ENCODE peak calls at places on chromosomes 3 and 15, in four cellular contexts. N, C, W and Z are unnamed samples. For H3K79me2, the result is how much of the 10 kb centered on the place peaks cover.

GRCh38 chr3:141071681-141072260 is 20.6 kb downstream of the SPSB4 start:
- DNase-seq in N (no peak), W (no peak), C (peak), Z (no peak)

GRCh38 chr15:58528197-58528870 is 96.5 kb downstream of the LIPC start:
- DNase-seq in C (no peak), N (peak), W (peak), Z (no peak)

GRCh38 chr15:64854526-64854925 is 12.8 kb downstream of the PLEKHO2 start:
- DNase-seq in W (no peak), C (no peak), N (no peak), Z (no peak)

GRCh38 chr3:123285066-123285465 is 83.3 kb downstream of the SEC22A start:
- DNase-seq in N (no peak), C (no peak), W (no peak), Z (peak)

GRCh38 chr3:178982138-178982537 is 89.5 kb downstream of the ZMAT3 start:
- DNase-seq in N (peak), W (peak), C (no peak), Z (peak)

GRCh38 chr3:11662392-11662990 is 18.8 kb upstream of the VGLL4 start:
- DNase-seq in C (peak), W (no peak), N (no peak), Z (peak)

GRCh38 chr3:127115691-127116351 is 77.1 kb upstream of the PRR23E start:
- DNase-seq in W (no peak), N (no peak), C (no peak), Z (no peak)

GRCh38 chr15:70262171-70262570 is 164.5 kb upstream of the TLE3 start:
- DNase-seq in C (peak), W (no peak), N (no peak), Z (no peak)

GRCh38 chr3:52403271-52403841 is 41.5 kb downstream of the SEMA3G start:
- DNase-seq in N (no peak), W (no peak), C (peak), Z (no peak)

GRCh38 chr3:170513674-170514073 is 72.2 kb downstream of the SLC7A14 start:
- DNase-seq in W (no peak), N (no peak), C (no peak), Z (no peak)

GRCh38 chr3:152225176-152225575 is 43.6 kb upstream of the MBNL1 start:
- DNase-seq in W (peak), N (peak), C (no peak), Z (no peak)

GRCh38 chr3:172152869-172153268 is 113.5 kb downstream of the FNDC3B start:
- DNase-seq in W (peak), C (no peak), N (no peak), Z (no peak)

GRCh38 chr15:42494998-42495360 is 455 bp upstream of the SNAP23 start:
- DNase-seq in C (peak), W (peak), N (peak), Z (peak)

GRCh38 chr15:69648215-69648614 is 195.6 kb downstream of the RPLP1 start:
- DNase-seq in N (no peak), W (no peak), C (no peak), Z (no peak)

GRCh38 chr3:155744091-155744625 is 713 bp downstream of the PLCH1 start:
- DNase-seq in N (no peak), W (no peak), C (peak), Z (peak)

GRCh38 chr15:43251185-43251862 is 15.4 kb downstream of the TGM5 start:
- DNase-seq in W (no peak), C (no peak), N (no peak), Z (no peak)

GRCh38 chr3:170811928-170812591 is 57.9 kb downstream of the RPL22L1 start:
- DNase-seq in N (peak), C (peak), W (peak), Z (peak)

GRCh38 chr3:126441256-126441880 is 34.3 kb downstream of the ZXDC start:
- DNase-seq in N (no peak), W (no peak), C (no peak), Z (no peak)

GRCh38 chr15:66312144-66312543 is 18.8 kb downstream of the DIS3L start:
- DNase-seq in C (no peak), N (no peak), W (no peak), Z (no peak)

GRCh38 chr15:100726426-100727190 is 124.2 kb downstream of the ASB7 start:
- DNase-seq in C (peak), N (peak), W (peak), Z (no peak)

GRCh38 chr3:11536936-11537612 is 106.6 kb downstream of the VGLL4 start:
- DNase-seq in C (no peak), W (no peak), N (no peak), Z (no peak)

GRCh38 chr3:138469869-138470268 is 35.5 kb downstream of the ESYT3 start:
- DNase-seq in N (no peak), W (no peak), C (no peak), Z (no peak)

GRCh38 chr3:34856081-34856480 is 783.2 kb upstream of the ARPP21 start:
- DNase-seq in C (no peak), N (no peak), W (no peak), Z (no peak)

GRCh38 chr3:146746190-146746589 is 141.0 kb upstream of the PLSCR5 start:
- DNase-seq in W (peak), C (peak), N (no peak), Z (peak)

GRCh38 chr3:74605437-74605836 is 9.0 kb downstream of the CNTN3 start:
- DNase-seq in N (no peak), C (no peak), W (no peak), Z (no peak)

GRCh38 chr3:67109651-67110204 is 111.6 kb downstream of the KBTBD8 start:
- DNase-seq in W (peak), C (no peak), N (peak), Z (peak)

GRCh38 chr15:86021281-86022264 is 58.1 kb upstream of the AGBL1 start:
- DNase-seq in N (no peak), W (peak), C (no peak), Z (peak)

GRCh38 chr3:23806322-23807160 is 786 bp downstream of the UBE2E1 start:
- DNase-seq in N (peak), C (peak), W (no peak), Z (no peak)

GRCh38 chr3:138070006-138070405 is 45.4 kb downstream of the DZIP1L start:
- DNase-seq in C (no peak), N (no peak), W (no peak), Z (no peak)

GRCh38 chr3:128084675-128085021 is 32.4 kb downstream of the SEC61A1 start:
- DNase-seq in N (no peak), W (no peak), C (no peak), Z (no peak)

GRCh38 chr3:187286467-187287059 is 5.0 kb downstream of the MASP1 start:
- DNase-seq in N (peak), W (peak), C (peak), Z (no peak)

GRCh38 chr3:36843065-36844051 is 79.0 kb upstream of the DCLK3 start:
- DNase-seq in W (peak), N (peak), C (peak), Z (peak)

GRCh38 chr3:14465425-14465824 is 63.0 kb downstream of the SLC6A6 start:
- DNase-seq in C (peak), W (no peak), N (no peak), Z (no peak)

GRCh38 chr3:72161870-72162617 is 377.1 kb upstream of the PROK2 start:
- DNase-seq in W (peak), C (no peak), N (peak), Z (peak)

GRCh38 chr3:192169332-192169915 is 557.9 kb downstream of the FGF12 start:
- DNase-seq in C (peak), W (peak), N (no peak), Z (no peak)

GRCh38 chr3:177284383-177284881 is 87.2 kb upstream of the TBL1XR1 start:
- DNase-seq in C (no peak), N (peak), W (peak), Z (no peak)

GRCh38 chr15:93462690-93463089 is 373.7 kb upstream of the RGMA start:
- DNase-seq in N (no peak), W (no peak), C (no peak), Z (no peak)
- H3K79me2 ChIP-seq in N (under half), W (under half), C (under half), Z (under half)

GRCh38 chr15:55902975-55903374 is 90.4 kb downstream of the NEDD4 start:
- DNase-seq in N (no peak), W (peak), C (peak), Z (no peak)
- TF ChIP-seq CTCF in N (no peak), W (no peak), C (no peak), Z (no peak)

GRCh38 chr15:62880278-62880677 is 162.3 kb upstream of the TPM1 start:
- DNase-seq in W (peak), C (no peak), N (peak), Z (no peak)
- H3K27ac ChIP-seq in W (no peak), C (no peak), N (no peak), Z (no peak)

GRCh38 chr15:91104111-91104510 is 4.1 kb downstream of the SV2B start:
- DNase-seq in N (no peak), C (no peak), W (no peak), Z (no peak)
- H3K79me2 ChIP-seq in N (under half), C (under half), W (under half), Z (under half)